ENCODE peak calls at places on chromosomes 16 and 17, in four cellular contexts. Z, D, S and C are unnamed samples.

GRCh38 chr16:58912571-58912970 is 178.5 kb upstream of the GOT2 start:
- DNase-seq in Z (no peak), D (no peak), S (no peak), C (no peak)

GRCh38 chr17:73308017-73308823 is 3.6 kb downstream of the CDC42EP4 start:
- DNase-seq in D (peak), S (no peak), Z (no peak), C (peak)

GRCh38 chr17:74212913-74213791 is at the start of gene TTYH2:
- DNase-seq in S (peak), D (peak), Z (peak), C (peak)

GRCh38 chr17:4584125-4584834 is at the start of gene SMTNL2:
- DNase-seq in S (no peak), Z (no peak), D (no peak), C (no peak)

GRCh38 chr17:41971721-41972523 is 5.3 kb downstream of the CNP start:
- DNase-seq in D (no peak), Z (no peak), S (no peak), C (no peak)

GRCh38 chr17:40487371-40488020 is 13.9 kb downstream of the TNS4 start:
- DNase-seq in D (no peak), Z (no peak), S (no peak), C (no peak)

GRCh38 chr17:39553326-39553945 is 54.3 kb downstream of the NEUROD2 start:
- DNase-seq in D (peak), Z (no peak), S (no peak), C (no peak)

GRCh38 chr16:84024854-84025253 is 17.7 kb downstream of the SLC38A8 start:
- DNase-seq in Z (no peak), D (no peak), S (no peak), C (no peak)

GRCh38 chr16:12083625-12084024 is 107.1 kb downstream of the SNX29 start:
- DNase-seq in D (no peak), S (no peak), Z (no peak), C (no peak)

GRCh38 chr17:65750678-65751077 is 189.2 kb upstream of the AXIN2 start:
- DNase-seq in Z (peak), S (no peak), D (peak), C (peak)

GRCh38 chr17:64343071-64343774 is 47.4 kb downstream of the PECAM1 start:
- DNase-seq in D (no peak), S (no peak), Z (no peak), C (no peak)

GRCh38 chr17:81242421-81243332 is 3.6 kb downstream of the NDUFAF8 start:
- DNase-seq in D (no peak), S (no peak), Z (no peak), C (no peak)

GRCh38 chr16:64397042-64397441 is 724.8 kb downstream of the CDH11 start:
- DNase-seq in S (no peak), Z (no peak), D (peak), C (no peak)

GRCh38 chr16:87945351-87946042 is 5.7 kb upstream of the BANP start:
- DNase-seq in S (no peak), Z (no peak), D (peak), C (peak)

GRCh38 chr16:15572329-15573001 is 70.5 kb downstream of the MARF1 start:
- DNase-seq in Z (no peak), D (peak), S (no peak), C (peak)

GRCh38 chr16:73071131-73071940 is 23.4 kb upstream of the ZFHX3 start:
- DNase-seq in S (no peak), D (peak), Z (no peak), C (no peak)

GRCh38 chr17:3385869-3386816 is at the start of gene OR3A2:
- DNase-seq in Z (peak), S (no peak), D (no peak), C (no peak)

GRCh38 chr16:56852401-56852730 is 12.6 kb upstream of the SLC12A3 start:
- DNase-seq in S (no peak), Z (no peak), D (no peak), C (no peak)

GRCh38 chr16:58021661-58022551 is 3.6 kb upstream of the MMP15 start:
- DNase-seq in D (peak), Z (no peak), S (no peak), C (no peak)

GRCh38 chr17:17769869-17770361 is 66.9 kb downstream of the SREBF1 start:
- DNase-seq in Z (no peak), S (no peak), D (no peak), C (no peak)

GRCh38 chr17:62782730-62783260 is 25.3 kb downstream of the MARCHF10 start:
- DNase-seq in Z (no peak), S (no peak), D (no peak), C (no peak)

GRCh38 chr17:74823176-74823495 is 36.5 kb downstream of the GRIN2C start:
- DNase-seq in Z (no peak), D (no peak), S (no peak), C (no peak)

GRCh38 chr17:76678330-76678729 is 32.4 kb downstream of the MXRA7 start:
- DNase-seq in Z (peak), D (no peak), S (no peak), C (peak)

GRCh38 chr17:60602385-60602742 is 2.4 kb downstream of the PPM1D start:
- DNase-seq in S (no peak), Z (no peak), D (peak), C (peak)

GRCh38 chr16:57125969-57126368 is 33.6 kb downstream of the CPNE2 start:
- DNase-seq in S (no peak), Z (no peak), D (no peak), C (no peak)

GRCh38 chr17:6843241-6843890 is 11.8 kb upstream of the TEKT1 start:
- DNase-seq in Z (peak), D (peak), S (no peak), C (peak)

GRCh38 chr17:77836557-77837041 is 121.9 kb upstream of the TNRC6C start:
- DNase-seq in D (peak), Z (no peak), S (no peak), C (no peak)

GRCh38 chr16:47492428-47493357 is 31.6 kb downstream of the PHKB start:
- DNase-seq in S (no peak), D (no peak), Z (no peak), C (peak)

GRCh38 chr16:24852281-24852721 is 6.5 kb downstream of the SLC5A11 start:
- DNase-seq in D (peak), Z (no peak), S (no peak), C (no peak)

GRCh38 chr16:81799138-81799504 is 20.0 kb downstream of the PLCG2 start:
- DNase-seq in Z (no peak), S (no peak), D (no peak), C (no peak)

GRCh38 chr16:53504161-53504663 is 1.2 kb upstream of the AKTIP start:
- DNase-seq in S (no peak), Z (peak), D (peak), C (peak)